ENCODE peak calls at places on chromosomes 13 and 19, in six cellular contexts. O is H9, D is WTC11, X is spleen, F is GM23338, B is heart right ventricle. J is an unnamed sample.

GRCh38 chr19:32650671-32651070 is 24.3 kb downstream of the ANKRD27 start:
- DNase-seq in X (no peak), O (no peak), D (no peak), F (no peak), B (no peak), J (no peak)

GRCh38 chr13:48275507-48275906 is 28.0 kb upstream of the RB1 start:
- DNase-seq in D (no peak), X (no peak), O (no peak), F (no peak), B (no peak), J (no peak)

GRCh38 chr19:29666634-29667389 is 1.6 kb downstream of the PLEKHF1 start:
- DNase-seq in D (peak; percentile 66), X (peak; percentile 85), O (peak; percentile 73), F (peak; percentile 71), B (peak; percentile 83), J (no peak)

GRCh38 chr13:25973085-25973484 is 78.7 kb downstream of the SHISA2 start:
- DNase-seq in D (no peak), X (peak; percentile 54), F (peak; percentile 33), O (no peak), B (no peak), J (no peak)

GRCh38 chr19:49430678-49431329 is 5.6 kb downstream of the GFY start:
- DNase-seq in B (no peak), F (no peak), D (no peak), X (no peak), O (no peak), J (no peak)

GRCh38 chr13:43561081-43561480 is 225.7 kb downstream of the ENOX1 start:
- DNase-seq in D (no peak), X (no peak), F (no peak), O (no peak), B (no peak), J (no peak)

GRCh38 chr19:48858984-48859710 is 9.3 kb downstream of the PLEKHA4 start:
- DNase-seq in X (peak; percentile 93), D (peak; percentile 76), F (peak; percentile 87), B (no peak), O (peak; percentile 77), J (no peak)

GRCh38 chr19:55079400-55080038 is 3.9 kb downstream of the EPS8L1 start:
- DNase-seq in D (peak; percentile 14), F (no peak), X (no peak), O (no peak), B (no peak), J (no peak)

GRCh38 chr13:33016414-33017409 is at the start of gene KL:
- DNase-seq in O (peak; percentile 54), D (peak; percentile 56), X (peak; percentile 87), F (peak; percentile 63), B (peak; percentile 38), J (peak; percentile 55)

GRCh38 chr13:58963321-58963720 is 1200.4 kb downstream of the DIAPH3 start:
- DNase-seq in F (no peak), O (no peak), B (no peak), X (no peak), D (no peak), J (no peak)

GRCh38 chr13:33577037-33577436 is 240.9 kb upstream of the RFC3 start:
- DNase-seq in X (no peak), F (no peak), D (no peak), B (no peak), O (no peak), J (no peak)

GRCh38 chr13:23289917-23290357 is 109.2 kb downstream of the SGCG start:
- DNase-seq in X (no peak), D (no peak), O (no peak), F (no peak), B (peak; percentile 49), J (no peak)

GRCh38 chr19:55259540-55260210 is 858 bp upstream of the PPP6R1 start:
- DNase-seq in F (peak; percentile 35), B (no peak), D (no peak), X (peak; percentile 81), O (no peak), J (no peak)

GRCh38 chr19:17365361-17365760 is 11.8 kb downstream of the PLVAP start:
- DNase-seq in X (no peak), D (no peak), B (no peak), F (no peak), O (no peak), J (no peak)

GRCh38 chr19:41548954-41549688 is 26.8 kb upstream of the CEACAM21 start:
- DNase-seq in O (no peak), D (no peak), B (peak; percentile 35), X (no peak), F (peak; percentile 55), J (no peak)

GRCh38 chr19:48169585-48169973 is 565 bp downstream of the LIG1 start:
- DNase-seq in B (peak; percentile 44), F (peak; percentile 98), D (peak; percentile 93), X (peak; percentile 95), O (peak; percentile 93), J (peak; percentile 94)

GRCh38 chr19:58261600-58261967 is 17.2 kb upstream of the ZNF8 start:
- DNase-seq in D (no peak), X (no peak), F (no peak), B (no peak), O (no peak), J (no peak)

GRCh38 chr19:2233601-2234280 is 2.4 kb downstream of the PLEKHJ1 start:
- DNase-seq in O (no peak), B (no peak), D (no peak), X (no peak), F (no peak), J (no peak)

GRCh38 chr19:41133260-41133659 is 19.0 kb downstream of the CYP2F1 start:
- DNase-seq in O (no peak), B (no peak), F (no peak), D (no peak), X (no peak), J (no peak)

GRCh38 chr19:45547211-45547770 is 37.3 kb downstream of the OPA3 start:
- DNase-seq in B (no peak), D (no peak), F (no peak), O (no peak), X (no peak), J (no peak)

GRCh38 chr13:112965573-112966115 is 3.4 kb upstream of the MCF2L start:
- DNase-seq in X (peak; percentile 62), O (no peak), D (no peak), F (no peak), B (no peak), J (no peak)

GRCh38 chr13:95603887-95604533 is 40.5 kb downstream of the DZIP1 start:
- DNase-seq in O (no peak), X (no peak), B (no peak), F (no peak), D (no peak), J (peak; percentile 10)

GRCh38 chr19:29831041-29831548 is 19.3 kb downstream of the CCNE1 start:
- DNase-seq in F (no peak), D (no peak), B (no peak), O (no peak), X (no peak), J (no peak)

GRCh38 chr13:46324976-46325375 is 62.1 kb downstream of the RUBCNL start:
- DNase-seq in D (no peak), X (no peak), O (no peak), F (no peak), B (no peak), J (no peak)

GRCh38 chr13:112142401-112142930 is 75.5 kb downstream of the SOX1 start:
- DNase-seq in F (no peak), B (no peak), O (no peak), X (peak; percentile 39), D (no peak), J (no peak)

GRCh38 chr19:18577365-18577914 is 5.8 kb downstream of the UBA52 start:
- DNase-seq in B (no peak), O (no peak), D (no peak), F (peak; percentile 7), X (no peak), J (no peak)

GRCh38 chr13:35016362-35017148 is 74.5 kb downstream of the NBEA start:
- DNase-seq in O (no peak), X (no peak), F (no peak), B (no peak), D (no peak), J (no peak)

GRCh38 chr19:4547303-4548237 is 7.7 kb upstream of the LRG1 start:
- DNase-seq in X (peak; percentile 87), O (no peak), D (peak; percentile 40), F (no peak), B (no peak), J (peak; percentile 45)
- TF ChIP-seq CTCF in X (peak; percentile 35), O (peak; percentile 57), D (no peak), F (peak; percentile 56), B (peak; percentile 13), J (peak; percentile 37)

GRCh38 chr19:3387645-3388589 is 21.5 kb downstream of the NFIC start:
- DNase-seq in X (peak; percentile 87), D (no peak), B (peak; percentile 79), F (no peak), O (no peak), J (no peak)
- TF ChIP-seq CTCF in X (peak; percentile 8), D (no peak), B (no peak), F (no peak), O (no peak), J (no peak)

DNA sequence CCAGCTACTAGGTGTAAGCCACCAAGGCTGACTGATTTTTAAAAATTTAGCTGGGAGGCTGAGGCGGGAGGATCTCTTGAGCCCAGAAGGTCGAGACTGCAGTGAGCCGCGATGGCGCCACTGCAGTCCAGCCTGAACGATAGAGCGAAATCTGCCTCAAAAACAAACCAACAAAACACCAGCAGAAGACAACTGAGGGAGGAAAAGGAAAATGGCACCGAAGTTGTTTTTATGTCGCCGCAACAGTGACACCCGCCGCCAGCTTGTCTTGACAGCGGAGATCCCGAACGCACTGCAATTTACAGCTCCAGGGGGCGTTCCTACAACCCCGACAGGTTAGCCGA is 298 bp upstream of the FAM98C start:
- DNase-seq in O (no peak), B (no peak), X (no peak), D (no peak), F (no peak), J (no peak)
- TF ChIP-seq CTCF in O (no peak), B (no peak), X (no peak), D (no peak), F (no peak), J (no peak)

GRCh38 chr13:30038884-30039283 is 188.5 kb upstream of the UBL3 start:
- DNase-seq in O (no peak), F (no peak), X (no peak), D (no peak), B (no peak), J (no peak)
- TF ChIP-seq CTCF in O (no peak), F (no peak), X (no peak), D (no peak), B (no peak), J (no peak)

DNA sequence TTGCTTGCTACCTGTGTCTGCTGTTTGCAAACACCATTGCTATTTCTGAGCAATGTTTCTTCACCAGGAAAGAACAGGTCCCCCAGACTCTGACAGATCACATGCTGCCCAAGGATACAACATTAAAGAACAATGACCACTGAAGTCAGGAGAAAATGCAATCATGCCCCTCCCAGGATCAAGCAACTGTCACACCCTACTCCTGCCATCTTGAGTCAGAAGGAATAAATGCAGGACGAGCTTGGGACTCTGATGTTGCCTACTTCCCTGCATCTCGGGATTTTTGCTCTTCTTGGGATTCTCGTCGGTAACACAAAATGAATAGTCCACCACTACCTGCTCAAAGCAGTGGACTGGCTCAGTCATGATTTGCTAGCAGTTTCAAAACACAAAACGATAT is 490.6 kb downstream of the COG6 start:
- DNase-seq in F (peak; percentile 59), O (peak; percentile 41), D (peak; percentile 16), B (no peak), X (no peak), J (no peak)
- TF ChIP-seq CTCF in F (peak; percentile 66), O (peak; percentile 49), D (no peak), B (no peak), X (no peak), J (no peak)

J was measured in Caco-2.